ENCODE peak calls at places on chromosomes 12 and 14, in five cellular contexts. F, E, Q, J and R are unnamed samples.

GRCh38 chr12:29035112-29035511 is 114.0 kb upstream of the FAR2 start:
- DNase-seq in F (no peak), E (no peak), Q (no peak), J (no peak), R (no peak)

GRCh38 chr12:116599285-116600122 is 40.3 kb downstream of the MAP1LC3B2 start:
- DNase-seq in F (peak; percentile 26), E (peak; percentile 89), Q (peak; percentile 7), J (peak; percentile 22), R (peak; percentile 81)

GRCh38 chr14:69260979-69261605 is 1.1 kb downstream of the GALNT16 start:
- DNase-seq in F (no peak), E (peak; percentile 73), Q (no peak), J (no peak), R (peak; percentile 91)

GRCh38 chr12:946656-947055 is 2.8 kb downstream of the RAD52 start:
- DNase-seq in F (no peak), E (no peak), Q (peak; percentile 24), J (no peak), R (no peak)

GRCh38 chr12:3328571-3328970 is 162.4 kb upstream of the PRMT8 start:
- DNase-seq in F (no peak), E (no peak), Q (no peak), J (no peak), R (no peak)

GRCh38 chr12:109719123-109720022 is 5.7 kb downstream of the FAM222A start:
- DNase-seq in F (no peak), E (peak; percentile 31), Q (no peak), J (peak; percentile 66), R (peak; percentile 72)

GRCh38 chr12:47741340-47741703 is 16.0 kb upstream of the ENDOU start:
- DNase-seq in F (peak; percentile 27), E (no peak), Q (no peak), J (no peak), R (peak; percentile 79)

GRCh38 chr14:41257476-41257875 is 349.2 kb upstream of the LRFN5 start:
- DNase-seq in F (no peak), E (no peak), Q (no peak), J (no peak), R (no peak)

GRCh38 chr14:79051711-79052094 is 881.5 kb downstream of the NRXN3 start:
- DNase-seq in F (no peak), E (no peak), Q (no peak), J (no peak), R (no peak)

GRCh38 chr14:75247286-75247922 is 31.2 kb upstream of the FOS start:
- DNase-seq in F (no peak), E (no peak), Q (peak; percentile 40), J (peak; percentile 77), R (no peak)

GRCh38 chr14:25574949-25575348 is 525.0 kb upstream of the STXBP6 start:
- DNase-seq in F (no peak), E (no peak), Q (no peak), J (no peak), R (no peak)

GRCh38 chr12:37666069-37666781 is 650.3 kb upstream of the ALG10B start:
- DNase-seq in F (no peak), E (no peak), Q (no peak), J (no peak), R (no peak)

GRCh38 chr14:66359500-66359899 is 126.7 kb upstream of the CCDC196 start:
- DNase-seq in F (peak; percentile 64), E (peak; percentile 6), Q (peak; percentile 15), J (peak; percentile 53), R (peak; percentile 45)

GRCh38 chr12:4392223-4392742 is 12.8 kb upstream of the FGF23 start:
- DNase-seq in F (no peak), E (peak; percentile 13), Q (no peak), J (no peak), R (no peak)

GRCh38 chr12:117347588-117347987 is 13.8 kb downstream of the NOS1 start:
- DNase-seq in F (no peak), E (no peak), Q (no peak), J (no peak), R (no peak)

GRCh38 chr12:4506870-4507269 is 31.8 kb upstream of the RAD51AP1 start:
- DNase-seq in F (no peak), E (no peak), Q (peak; percentile 52), J (no peak), R (no peak)

GRCh38 chr14:68135566-68135965 is 316.0 kb downstream of the RAD51B start:
- DNase-seq in F (no peak), E (no peak), Q (no peak), J (no peak), R (no peak)

GRCh38 chr12:56071648-56072047 is 8.3 kb upstream of the ERBB3 start:
- DNase-seq in F (no peak), E (no peak), Q (no peak), J (peak; percentile 56), R (no peak)

GRCh38 chr14:27668531-27668930 is 1070.7 kb upstream of the NOVA1 start:
- DNase-seq in F (no peak), E (no peak), Q (no peak), J (no peak), R (no peak)

GRCh38 chr14:71590131-71590530 is 342.1 kb upstream of the RGS6 start:
- DNase-seq in F (no peak), E (no peak), Q (no peak), J (no peak), R (no peak)

GRCh38 chr14:91115986-91116385 is 2.1 kb downstream of the DGLUCY start:
- DNase-seq in F (no peak), E (no peak), Q (no peak), J (no peak), R (no peak)

GRCh38 chr12:40947812-40948211 is 240.3 kb upstream of the PDZRN4 start:
- DNase-seq in F (no peak), E (no peak), Q (no peak), J (no peak), R (no peak)

GRCh38 chr12:82619644-82620043 is 67.1 kb upstream of the TMTC2 start:
- DNase-seq in F (no peak), E (no peak), Q (no peak), J (no peak), R (no peak)

GRCh38 chr12:68034567-68034966 is 45.3 kb downstream of the IFNG-AS1 start:
- DNase-seq in F (no peak), E (no peak), Q (no peak), J (no peak), R (no peak)

GRCh38 chr12:43795716-43796282 is 10.3 kb downstream of the TWF1 start:
- DNase-seq in F (no peak), E (no peak), Q (no peak), J (peak; percentile 60), R (no peak)

GRCh38 chr14:74954232-74954946 is 1.0 kb downstream of the PGF start:
- DNase-seq in F (no peak), E (peak; percentile 40), Q (no peak), J (peak; percentile 63), R (peak; percentile 82)

DNA sequence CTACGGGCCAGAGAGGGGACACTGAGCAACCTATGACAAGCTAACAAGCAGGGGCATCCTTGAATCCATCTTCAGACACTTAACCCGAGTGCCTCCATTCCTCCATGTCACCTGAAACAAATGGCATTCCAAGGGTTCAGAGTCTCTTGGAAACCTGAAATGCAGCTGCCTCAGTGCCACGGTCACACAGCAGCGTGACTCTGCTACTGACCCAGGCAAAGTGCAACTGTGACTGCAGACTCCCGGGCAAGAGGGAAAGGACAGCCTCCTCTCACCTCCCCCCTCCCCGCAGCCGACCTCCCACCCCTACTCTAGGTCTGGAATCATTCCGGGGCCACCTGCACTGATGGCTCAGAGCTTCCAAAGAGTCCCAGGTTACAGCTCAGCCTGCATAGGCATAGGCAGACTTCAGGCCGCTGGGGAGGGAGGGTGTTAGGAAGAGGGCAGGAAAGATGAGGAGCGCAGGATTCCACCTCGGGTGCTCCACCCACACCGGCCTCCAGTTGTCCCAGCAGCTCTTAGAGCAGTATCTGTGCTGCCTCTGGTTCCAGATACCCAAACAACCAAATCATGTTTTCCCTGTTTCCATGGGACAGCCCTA is 53.2 kb downstream of the KCNK10 start:
- DNase-seq in F (no peak), E (no peak), Q (no peak), J (no peak), R (no peak)
- TF ChIP-seq ZBTB33 in F (no peak), E (no peak), Q (no peak), J (no peak), R (no peak)

DNA sequence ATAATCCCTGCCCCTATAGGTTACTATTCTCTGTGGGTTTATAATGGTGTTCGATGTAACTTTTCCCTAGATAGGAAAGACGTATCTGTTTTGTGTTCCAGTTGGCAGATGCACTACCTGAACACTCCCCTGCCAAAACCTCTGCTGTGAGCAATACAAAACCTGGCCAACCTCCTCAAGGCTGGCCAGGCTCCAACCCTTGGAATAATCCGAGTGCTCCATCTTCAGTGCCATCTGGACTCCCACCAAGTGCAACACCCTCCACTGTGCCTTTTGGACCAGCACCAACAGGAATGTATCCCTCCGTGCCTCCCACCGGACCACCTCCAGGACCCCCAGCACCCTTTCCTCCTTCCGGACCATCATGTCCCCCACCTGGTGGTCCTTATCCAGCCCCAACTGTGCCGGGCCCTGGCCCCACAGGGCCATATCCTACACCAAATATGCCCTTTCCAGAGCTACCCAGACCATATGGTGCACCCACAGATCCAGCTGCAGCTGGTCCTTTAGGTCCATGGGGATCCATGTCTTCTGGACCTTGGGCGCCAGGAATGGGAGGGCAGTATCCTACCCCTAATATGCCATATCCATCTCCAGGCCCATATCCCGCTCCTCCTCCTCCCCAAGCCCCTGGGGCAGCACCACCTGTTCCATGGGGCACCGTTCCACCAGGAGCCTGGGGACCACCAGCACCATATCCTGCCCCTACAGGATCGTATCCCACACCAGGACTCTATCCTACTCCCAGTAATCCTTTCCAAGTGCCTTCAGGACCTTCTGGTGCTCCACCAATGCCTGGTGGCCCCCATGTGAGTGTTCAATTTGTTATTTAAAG is 11.3 kb downstream of the MAPK1IP1L start:
- DNase-seq in F (no peak), E (no peak), Q (no peak), J (no peak), R (no peak)
- H4K20me1 ChIP-seq in F (peaks cover 28% of the 10 kb centered on the region), E (no peaks in the 10 kb centered on the region), Q (no peaks in the 10 kb centered on the region), J (peaks cover 5% of the 10 kb centered on the region), R (peaks cover 72% of the 10 kb centered on the region)

GRCh38 chr12:122423258-122424165 is 1.0 kb upstream of the CLIP1 start:
- DNase-seq in F (peak; percentile 50), E (no peak), Q (no peak), J (peak; percentile 64), R (peak; percentile 60)

GRCh38 chr12:122420471-122421262 is 1.8 kb downstream of the CLIP1 start:
- DNase-seq in F (no peak), E (no peak), Q (no peak), J (no peak), R (no peak)

GRCh38 chr12:122422769-122423257 is 344 bp upstream of the CLIP1 start:
- DNase-seq in F (no peak), E (no peak), Q (no peak), J (peak; percentile 49), R (no peak)

GRCh38 chr12:122421815-122422737 is at the start of gene CLIP1:
- DNase-seq in F (no peak), E (peak; percentile 84), Q (no peak), J (peak; percentile 27), R (peak; percentile 87)

DNA sequence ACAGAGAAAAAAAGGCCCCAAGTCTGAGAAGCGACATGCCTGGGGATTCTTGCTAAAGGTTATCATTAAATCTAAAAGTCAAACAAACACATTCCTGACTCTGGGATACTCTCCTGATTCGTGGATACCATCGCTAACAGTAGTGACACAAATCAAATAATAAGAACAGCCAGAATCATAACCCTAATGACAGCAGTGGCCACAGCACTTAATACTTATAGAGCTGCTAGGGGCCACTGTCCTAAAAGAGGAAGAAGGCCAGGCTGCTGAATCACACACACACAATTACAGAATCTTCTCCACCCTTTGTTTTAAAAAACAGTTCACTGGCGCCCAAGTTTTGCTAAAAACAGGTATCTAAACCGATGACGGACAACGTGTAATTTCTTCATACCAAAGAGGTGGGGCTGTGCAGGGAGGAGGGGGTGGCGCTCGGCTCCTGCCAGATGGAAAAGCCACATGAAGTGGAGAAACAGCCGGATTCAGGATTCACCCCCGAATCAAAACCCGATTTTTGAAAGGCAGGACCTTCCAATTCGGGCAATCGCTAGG is 1.1 kb downstream of the CLIP1 start:
- DNase-seq in F (no peak), E (peak; percentile 38), Q (no peak), J (peak; percentile 82), R (peak; percentile 66)
- TF ChIP-seq ZBTB33 in F (no peak), E (no peak), Q (no peak), J (no peak), R (no peak)

GRCh38 chr12:15194947-15195346 is 26.3 kb downstream of the RERG start:
- DNase-seq in F (no peak), E (no peak), Q (no peak), J (no peak), R (no peak)
- H4K20me1 ChIP-seq in F (no peaks in the 10 kb centered on the region), E (no peaks in the 10 kb centered on the region), Q (no peaks in the 10 kb centered on the region), J (no peaks in the 10 kb centered on the region), R (no peaks in the 10 kb centered on the region)